ENCODE peak calls at places on chromosomes 2 and 18, in eight cellular contexts. U is H54, X is K562, Y is transverse colon, L is uterus, I is stomach, D is thyroid gland, K is upper lobe of left lung. P is an unnamed sample.
A peak's percentile ranks its signal among the peaks of the same experiment; 100 is the strongest.

GRCh38 chr2:86280191-86280667 is 57.2 kb downstream of the REEP1 start:
- DNase-seq in L (no peak), Y (no peak), I (no peak), U (no peak), D (no peak), K (no peak), X (no peak), P (no peak)

GRCh38 chr2:43075054-43075593 is 151.3 kb downstream of the ZFP36L2 start:
- DNase-seq in D (peak; percentile 77), Y (peak; percentile 55), X (no peak), L (peak; percentile 84), U (peak; percentile 82), I (peak; percentile 64), K (no peak), P (no peak)

GRCh38 chr2:204900487-204900886 is 355.2 kb downstream of the PARD3B start:
- DNase-seq in L (no peak), X (no peak), U (no peak), I (no peak), K (no peak), Y (no peak), D (no peak), P (no peak)

GRCh38 chr2:159362816-159363251 is 76.3 kb upstream of the WDSUB1 start:
- DNase-seq in I (no peak), X (no peak), D (no peak), U (no peak), L (no peak), K (peak; percentile 22), Y (no peak), P (peak; percentile 23)

GRCh38 chr2:96097951-96098823 is 18.2 kb downstream of the ADRA2B start:
- DNase-seq in K (no peak), Y (no peak), X (no peak), L (no peak), I (peak; percentile 18), D (no peak), U (no peak), P (no peak)

GRCh38 chr2:22189893-22190292 is 1066.1 kb downstream of the TDRD15 start:
- DNase-seq in K (no peak), L (no peak), I (no peak), D (no peak), Y (no peak), X (no peak), U (no peak), P (no peak)

GRCh38 chr2:120940726-120941256 is 205.1 kb downstream of the GLI2 start:
- DNase-seq in I (no peak), Y (no peak), U (no peak), K (no peak), D (no peak), X (no peak), L (no peak), P (no peak)

GRCh38 chr18:56199580-56200320 is 438.6 kb downstream of the TXNL1 start:
- DNase-seq in L (no peak), U (no peak), K (no peak), D (no peak), I (no peak), X (no peak), Y (no peak), P (no peak)

GRCh38 chr2:120398051-120398960 is 52.4 kb downstream of the INHBB start:
- DNase-seq in D (peak; percentile 20), U (no peak), Y (peak; percentile 1), X (no peak), K (no peak), L (no peak), I (peak; percentile 16), P (no peak)

GRCh38 chr2:180790891-180791290 is 189.5 kb upstream of the UBE2E3 start:
- DNase-seq in X (no peak), Y (no peak), I (no peak), U (no peak), L (no peak), K (no peak), D (no peak), P (no peak)

GRCh38 chr2:15748736-15749323 is 157.2 kb downstream of the DDX1 start:
- DNase-seq in D (peak; percentile 62), K (no peak), Y (peak; percentile 20), U (peak; percentile 62), I (peak; percentile 35), X (peak; percentile 73), L (no peak), P (peak; percentile 66)

GRCh38 chr2:216090369-216090786 is 8.7 kb downstream of the TMEM169 start:
- DNase-seq in X (no peak), Y (no peak), U (no peak), I (no peak), K (no peak), L (no peak), D (no peak), P (no peak)

GRCh38 chr2:200077210-200077650 is 121.8 kb downstream of the MAIP1 start:
- DNase-seq in L (no peak), I (no peak), D (no peak), U (no peak), K (no peak), Y (no peak), X (no peak), P (no peak)

GRCh38 chr18:74531043-74531442 is 3.3 kb upstream of the CNDP1 start:
- DNase-seq in K (no peak), L (no peak), Y (no peak), D (no peak), X (no peak), I (peak; percentile 23), U (no peak), P (no peak)

GRCh38 chr2:149612122-149612521 is 24.5 kb upstream of the MMADHC start:
- DNase-seq in K (no peak), U (no peak), D (peak; percentile 42), X (no peak), L (no peak), Y (no peak), I (peak; percentile 27), P (no peak)

GRCh38 chr2:120878970-120879369 is 143.3 kb downstream of the GLI2 start:
- DNase-seq in Y (no peak), K (no peak), X (no peak), L (no peak), I (no peak), U (no peak), D (no peak), P (no peak)

GRCh38 chr2:144886847-144887246 is 366.9 kb upstream of the ZEB2 start:
- DNase-seq in K (no peak), L (peak; percentile 76), U (no peak), D (peak; percentile 1), Y (no peak), I (no peak), X (no peak), P (no peak)

GRCh38 chr2:12440731-12441130 is 276.0 kb upstream of the TRIB2 start:
- DNase-seq in X (no peak), K (no peak), I (no peak), D (no peak), U (no peak), L (no peak), Y (no peak), P (no peak)
- TF ChIP-seq POLR2A in X (no peak), K (no peak), I (no peak), D (no peak), U (no peak), L (no peak), Y (no peak), P (no peak)

DNA sequence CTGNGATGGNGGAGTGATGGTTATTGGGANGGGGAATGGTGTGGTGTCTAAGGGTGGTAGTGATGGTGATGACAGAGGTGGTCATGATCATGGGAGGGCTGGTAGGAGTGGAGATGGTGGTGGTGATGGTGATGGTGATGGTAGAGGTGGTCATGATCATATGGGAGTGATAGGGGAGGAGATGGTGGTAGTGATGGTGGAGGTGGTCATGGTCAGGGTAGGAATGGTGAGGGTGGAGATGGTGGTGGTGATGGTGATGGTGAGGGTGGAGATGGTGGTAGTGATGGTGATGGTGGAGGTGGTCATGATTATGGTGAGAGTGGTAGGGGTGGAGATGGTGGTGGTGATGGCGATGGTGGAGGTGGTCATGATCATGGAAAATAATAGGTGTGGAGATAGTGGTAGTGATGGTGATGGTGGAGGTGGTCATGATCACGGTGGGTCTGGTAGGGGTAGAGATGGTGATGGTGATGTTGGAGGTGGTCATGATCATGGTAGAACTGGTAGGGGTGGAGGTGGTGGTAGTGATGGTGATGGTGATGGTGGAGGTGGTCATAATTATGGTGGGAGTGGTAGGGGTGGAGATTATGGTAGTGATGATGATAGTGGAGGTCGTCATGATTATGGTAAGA is 83.7 kb downstream of the INPP5D start:
- DNase-seq in K (no peak), L (no peak), U (no peak), X (no peak), D (no peak), I (no peak), Y (no peak), P (no peak)
- TF ChIP-seq POLR2A in K (no peak), L (no peak), U (no peak), X (no peak), D (no peak), I (no peak), Y (no peak), P (no peak)

GRCh38 chr2:84947010-84947593 is 23.9 kb upstream of the KCMF1 start:
- DNase-seq in X (no peak), U (no peak), Y (no peak), D (no peak), I (no peak), K (no peak), L (no peak), P (no peak)

GRCh38 chr2:84942166-84942565 is 28.8 kb upstream of the KCMF1 start:
- DNase-seq in I (no peak), U (no peak), K (no peak), D (no peak), Y (no peak), L (no peak), X (no peak), P (no peak)

GRCh38 chr2:84942964-84943421 is 28.0 kb upstream of the KCMF1 start:
- DNase-seq in U (no peak), Y (no peak), D (no peak), I (no peak), X (no peak), L (no peak), K (no peak), P (no peak)

GRCh38 chr2:84944257-84944909 is 26.6 kb upstream of the KCMF1 start:
- DNase-seq in X (no peak), K (no peak), L (no peak), I (no peak), D (no peak), U (no peak), Y (no peak), P (no peak)

GRCh38 chr2:84946204-84947009 is 24.6 kb upstream of the KCMF1 start:
- DNase-seq in X (no peak), Y (peak; percentile 77), U (peak; percentile 75), I (peak; percentile 57), K (no peak), L (no peak), D (no peak), P (no peak)
- TF ChIP-seq POLR2A in X (no peak), Y (peak; percentile 72), U (no peak), I (no peak), K (no peak), L (no peak), D (no peak), P (no peak)

DNA sequence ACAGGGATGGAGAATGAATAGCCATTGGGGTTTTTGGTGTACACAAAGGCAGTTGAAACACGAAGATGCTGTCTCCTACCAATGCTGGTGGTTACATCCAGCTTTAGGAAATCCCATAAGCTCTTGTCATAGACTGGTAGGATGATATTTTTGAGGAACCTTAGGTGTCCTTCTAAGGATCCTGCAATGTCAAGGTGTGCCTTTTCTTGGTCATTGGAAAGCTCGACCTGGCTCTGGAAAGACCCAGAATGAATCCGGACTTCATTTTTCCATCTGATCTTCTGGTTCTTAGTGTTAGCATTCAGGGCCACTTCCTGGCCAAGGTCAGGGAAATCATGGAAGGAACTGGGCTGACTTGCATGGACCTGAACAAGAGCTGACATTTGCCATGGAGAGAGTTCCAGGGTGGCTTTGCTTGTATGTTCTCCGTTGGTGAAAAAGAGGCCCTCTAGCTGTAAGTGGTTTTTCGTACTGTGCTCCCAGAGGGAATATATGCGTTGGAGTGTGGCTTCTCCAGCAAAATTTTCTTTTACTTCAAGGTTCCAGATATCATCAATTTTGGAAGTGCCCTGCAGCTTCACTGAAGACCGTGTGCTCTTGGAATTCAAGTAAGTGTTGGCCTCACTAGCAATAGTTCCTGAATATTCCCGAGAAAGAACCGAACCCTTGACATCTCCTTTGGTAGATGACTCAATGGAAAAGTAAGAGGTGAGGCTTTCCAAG is 38.0 kb downstream of the APOB start:
- DNase-seq in Y (no peak), I (no peak), D (no peak), X (no peak), L (no peak), U (no peak), K (no peak), P (no peak)
- TF ChIP-seq POLR2A in Y (no peak), I (no peak), D (no peak), X (no peak), L (no peak), U (no peak), K (no peak), P (no peak)

P was measured in erythroblast.